ENCODE peak calls at places on chromosomes 7 and 10, in five cellular contexts. E, F, Q, A and N are unnamed samples. For H3K27me3 and H3K36me3, the result is how much of the 10 kb centered on the place peaks cover.

GRCh38 chr7:84675633-84676034 is 481.0 kb upstream of the SEMA3A start:
- DNase-seq in E (no peak), F (no peak), Q (no peak), A (peak), N (no peak)

GRCh38 chr7:65251851-65252620 is 121.6 kb upstream of the ZNF92 start:
- DNase-seq in E (peak), F (peak), Q (peak), A (peak), N (no peak)

GRCh38 chr7:121558288-121558687 is 162.2 kb upstream of the FAM3C start:
- DNase-seq in E (no peak), F (peak), Q (no peak), A (no peak), N (no peak)

GRCh38 chr10:8006274-8006999 is 48.1 kb upstream of the GATA3 start:
- DNase-seq in E (no peak), F (no peak), Q (no peak), A (no peak), N (no peak)

GRCh38 chr10:19730071-19730470 is 86.2 kb upstream of the PLXDC2 start:
- DNase-seq in E (no peak), F (no peak), Q (no peak), A (peak), N (no peak)

GRCh38 chr7:113113912-113114311 is 4.4 kb downstream of the SMIM30 start:
- DNase-seq in E (no peak), F (peak), Q (no peak), A (no peak), N (no peak)

GRCh38 chr10:11178606-11179221 is 161.0 kb downstream of the CELF2 start:
- DNase-seq in E (no peak), F (no peak), Q (no peak), A (no peak), N (peak)

GRCh38 chr7:22939842-22940241 is 74.1 kb downstream of the HYCC1 start:
- DNase-seq in E (no peak), F (no peak), Q (no peak), A (no peak), N (no peak)

GRCh38 chr10:70354566-70355233 is 27.7 kb downstream of the LRRC20 start:
- DNase-seq in E (no peak), F (no peak), Q (no peak), A (no peak), N (no peak)

GRCh38 chr10:97411411-97411810 is 10.3 kb upstream of the RRP12 start:
- DNase-seq in E (no peak), F (no peak), Q (no peak), A (no peak), N (no peak)

GRCh38 chr10:30472414-30473155 is 38.6 kb downstream of the MAP3K8 start:
- DNase-seq in E (no peak), F (no peak), Q (no peak), A (no peak), N (no peak)

GRCh38 chr7:83032195-83032594 is 130.5 kb downstream of the PCLO start:
- DNase-seq in E (no peak), F (no peak), Q (no peak), A (no peak), N (no peak)

GRCh38 chr7:134040988-134041387 is 86.2 kb upstream of the LRGUK start:
- DNase-seq in E (no peak), F (no peak), Q (no peak), A (no peak), N (no peak)

GRCh38 chr10:123743441-123744225 is 77.5 kb downstream of the GPR26 start:
- DNase-seq in E (peak), F (no peak), Q (no peak), A (no peak), N (peak)

GRCh38 chr7:100674441-100675407 is 1.2 kb downstream of the GNB2 start:
- DNase-seq in E (no peak), F (peak), Q (peak), A (peak), N (no peak)

GRCh38 chr10:17115683-17116082 is 13.9 kb downstream of the CUBN start:
- DNase-seq in E (no peak), F (peak), Q (no peak), A (no peak), N (no peak)

GRCh38 chr7:11427686-11428273 is 404.2 kb downstream of the THSD7A start:
- DNase-seq in E (no peak), F (peak), Q (no peak), A (peak), N (peak)

GRCh38 chr10:49287689-49288340 is 11.2 kb upstream of the C10orf71 start:
- DNase-seq in E (no peak), F (no peak), Q (no peak), A (no peak), N (no peak)

GRCh38 chr7:24963218-24963617 is 16.8 kb downstream of the OSBPL3 start:
- DNase-seq in E (no peak), F (no peak), Q (peak), A (no peak), N (no peak)

GRCh38 chr10:119006451-119007210 is 22.9 kb upstream of the NANOS1 start:
- DNase-seq in E (peak), F (no peak), Q (peak), A (peak), N (peak)

GRCh38 chr7:108529341-108529740 is 3.4 kb upstream of the PNPLA8 start:
- DNase-seq in E (no peak), F (peak), Q (no peak), A (no peak), N (no peak)

GRCh38 chr10:28250358-28250757 is 52.5 kb downstream of the MPP7 start:
- DNase-seq in E (no peak), F (no peak), Q (no peak), A (no peak), N (no peak)

GRCh38 chr10:128087146-128087883 is 38.9 kb downstream of the MKI67 start:
- DNase-seq in E (no peak), F (no peak), Q (no peak), A (no peak), N (no peak)

GRCh38 chr10:30639946-30640786 is 10.6 kb upstream of the LYZL2 start:
- DNase-seq in E (no peak), F (peak), Q (no peak), A (peak), N (peak)

GRCh38 chr7:50653116-50653854 is 88.1 kb upstream of the DDC start:
- DNase-seq in E (no peak), F (no peak), Q (no peak), A (no peak), N (no peak)

GRCh38 chr10:63976538-63976937 is 455.3 kb downstream of the REEP3 start:
- DNase-seq in E (no peak), F (peak), Q (peak), A (peak), N (no peak)

GRCh38 chr10:72251635-72252034 is 22.1 kb upstream of the DDIT4 start:
- DNase-seq in E (no peak), F (no peak), Q (no peak), A (no peak), N (no peak)

GRCh38 chr7:6709808-6710207 is 3.1 kb upstream of the ZNF12 start:
- DNase-seq in E (no peak), F (peak), Q (no peak), A (no peak), N (no peak)

GRCh38 chr10:49362596-49363260 is 33.2 kb downstream of the DRGX start:
- DNase-seq in E (no peak), F (no peak), Q (no peak), A (no peak), N (no peak)

GRCh38 chr7:69932034-69932628 is 333.9 kb downstream of the AUTS2 start:
- DNase-seq in E (no peak), F (peak), Q (no peak), A (no peak), N (no peak)

GRCh38 chr7:71752171-71752935 is 620.4 kb downstream of the GALNT17 start:
- DNase-seq in E (no peak), F (peak), Q (peak), A (peak), N (no peak)

GRCh38 chr10:12780634-12781601 is 220.6 kb downstream of the CCDC3 start:
- DNase-seq in E (no peak), F (no peak), Q (no peak), A (no peak), N (no peak)

GRCh38 chr7:129376076-129376777 is 58.0 kb upstream of the STRIP2 start:
- DNase-seq in E (no peak), F (peak), Q (no peak), A (peak), N (no peak)

GRCh38 chr7:146096994-146097393 is 19.6 kb upstream of the CNTNAP2 start:
- DNase-seq in E (no peak), F (peak), Q (no peak), A (no peak), N (no peak)

GRCh38 chr10:76881477-76882220 is 756.0 kb downstream of the KCNMA1 start:
- DNase-seq in E (no peak), F (no peak), Q (no peak), A (peak), N (no peak)

GRCh38 chr10:123550680-123551096 is 115.5 kb upstream of the GPR26 start:
- DNase-seq in E (no peak), F (peak), Q (no peak), A (no peak), N (no peak)

GRCh38 chr7:108468246-108468645 is 12.0 kb upstream of the NRCAM start:
- DNase-seq in E (no peak), F (peak), Q (no peak), A (no peak), N (no peak)

GRCh38 chr10:117260094-117260493 is 19.2 kb downstream of the SLC18A2 start:
- DNase-seq in E (no peak), F (peak), Q (no peak), A (no peak), N (no peak)

GRCh38 chr7:28406192-28406591 is 6.1 kb upstream of the CREB5 start:
- DNase-seq in E (no peak), F (peak), Q (no peak), A (no peak), N (no peak)

GRCh38 chr7:28408105-28408973 is 4.0 kb upstream of the CREB5 start:
- DNase-seq in E (no peak), F (peak), Q (peak), A (no peak), N (no peak)

GRCh38 chr7:28408974-28409715 is 3.2 kb upstream of the CREB5 start:
- DNase-seq in E (peak), F (peak), Q (peak), A (peak), N (peak)

GRCh38 chr7:28405662-28406061 is 6.7 kb upstream of the CREB5 start:
- DNase-seq in E (no peak), F (no peak), Q (no peak), A (peak), N (no peak)

DNA sequence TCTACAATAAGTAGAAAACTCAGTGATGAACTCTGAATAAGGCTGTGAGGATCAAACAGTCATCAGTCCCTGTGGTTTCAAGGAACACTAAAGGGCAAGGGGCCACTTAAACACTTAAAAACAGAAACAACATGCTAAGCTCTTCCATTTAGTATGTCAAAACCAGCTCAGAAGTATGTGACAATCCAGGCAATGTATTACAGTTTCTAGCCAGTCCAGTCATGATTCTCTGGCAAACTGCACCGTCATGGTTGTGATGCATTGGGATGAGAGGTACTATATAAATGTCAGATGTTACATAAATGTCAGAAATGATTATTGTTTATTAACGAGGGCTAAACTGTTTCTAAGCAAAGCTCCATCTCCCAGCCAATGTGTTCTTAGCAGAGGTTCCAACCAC is 4.7 kb upstream of the CREB5 start:
- DNase-seq in E (no peak), F (no peak), Q (no peak), A (peak), N (no peak)
- H3K27me3 ChIP-seq in E (under half), F (half or more), Q (under half), A (under half), N (under half)

GRCh38 chr7:77416621-77417371 is 647 bp upstream of the GSAP start:
- DNase-seq in E (no peak), F (no peak), Q (no peak), A (no peak), N (no peak)

GRCh38 chr7:77417801-77418200 is 1.7 kb upstream of the GSAP start:
- DNase-seq in E (no peak), F (no peak), Q (no peak), A (no peak), N (no peak)

GRCh38 chr7:77420438-77420837 is 4.3 kb upstream of the GSAP start:
- DNase-seq in E (no peak), F (no peak), Q (no peak), A (no peak), N (no peak)

GRCh38 chr7:77421273-77421672 is 5.1 kb upstream of the GSAP start:
- DNase-seq in E (no peak), F (no peak), Q (no peak), A (no peak), N (no peak)

DNA sequence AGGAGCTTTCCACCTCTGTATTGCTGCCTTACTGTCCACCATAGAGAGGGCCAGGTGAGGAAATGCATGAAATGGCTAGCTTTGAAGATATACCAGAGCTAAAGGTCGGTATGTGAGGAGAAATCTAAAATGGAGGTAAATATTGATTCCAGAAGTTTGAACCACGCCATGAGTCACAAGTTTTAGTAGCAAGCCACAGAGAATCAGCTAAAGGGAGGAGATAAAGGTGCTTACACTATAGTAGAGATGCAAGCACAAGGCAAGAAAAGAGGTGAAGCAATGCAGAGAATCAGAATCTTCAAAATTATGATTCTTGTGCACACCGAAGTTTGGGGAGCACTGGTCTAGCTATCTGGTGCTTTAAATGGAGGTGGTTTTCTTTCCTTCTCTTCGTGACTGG is 3.0 kb upstream of the GSAP start:
- DNase-seq in E (no peak), F (no peak), Q (no peak), A (no peak), N (no peak)
- H3K36me3 ChIP-seq in E (under half), F (under half), Q (under half), A (under half), N (under half)

DNA sequence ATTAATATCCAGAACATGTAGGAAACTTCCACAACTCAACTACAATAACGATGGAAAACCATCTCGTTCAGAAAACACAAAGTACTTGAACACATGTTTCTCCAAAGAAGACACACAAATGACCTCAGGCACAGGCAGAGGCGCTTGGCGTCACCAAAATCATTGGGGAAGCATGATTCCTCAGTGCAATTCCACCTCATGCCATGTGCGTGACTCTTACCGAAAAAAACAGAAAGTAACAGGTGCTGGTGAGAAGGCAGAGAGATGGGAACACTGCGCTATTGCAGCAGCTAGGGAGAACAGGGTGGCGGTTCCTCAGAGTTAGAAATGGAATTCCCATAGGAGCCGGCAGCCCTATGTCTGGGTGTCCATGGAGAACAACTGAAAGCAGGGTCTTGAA is 390.0 kb downstream of the DNAJB6 start:
- DNase-seq in E (no peak), F (no peak), Q (no peak), A (no peak), N (no peak)
- TF ChIP-seq CTCF in E (no peak), F (no peak), Q (no peak), A (no peak), N (no peak)

GRCh38 chr7:44275829-44276570 is 49.4 kb downstream of the CAMK2B start:
- DNase-seq in E (no peak), F (peak), Q (peak), A (no peak), N (no peak)

GRCh38 chr7:44273681-44274622 is 51.4 kb downstream of the CAMK2B start:
- DNase-seq in E (no peak), F (no peak), Q (no peak), A (no peak), N (no peak)

GRCh38 chr7:44274623-44274975 is 50.8 kb downstream of the CAMK2B start:
- DNase-seq in E (no peak), F (no peak), Q (peak), A (no peak), N (no peak)

GRCh38 chr7:44276571-44277101 is 48.8 kb downstream of the CAMK2B start:
- DNase-seq in E (no peak), F (no peak), Q (peak), A (no peak), N (no peak)

GRCh38 chr7:44275146-44275545 is 50.2 kb downstream of the CAMK2B start:
- DNase-seq in E (no peak), F (no peak), Q (peak), A (no peak), N (no peak)
- H3K27me3 ChIP-seq in E (under half), F (under half), Q (under half), A (under half), N (under half)

DNA sequence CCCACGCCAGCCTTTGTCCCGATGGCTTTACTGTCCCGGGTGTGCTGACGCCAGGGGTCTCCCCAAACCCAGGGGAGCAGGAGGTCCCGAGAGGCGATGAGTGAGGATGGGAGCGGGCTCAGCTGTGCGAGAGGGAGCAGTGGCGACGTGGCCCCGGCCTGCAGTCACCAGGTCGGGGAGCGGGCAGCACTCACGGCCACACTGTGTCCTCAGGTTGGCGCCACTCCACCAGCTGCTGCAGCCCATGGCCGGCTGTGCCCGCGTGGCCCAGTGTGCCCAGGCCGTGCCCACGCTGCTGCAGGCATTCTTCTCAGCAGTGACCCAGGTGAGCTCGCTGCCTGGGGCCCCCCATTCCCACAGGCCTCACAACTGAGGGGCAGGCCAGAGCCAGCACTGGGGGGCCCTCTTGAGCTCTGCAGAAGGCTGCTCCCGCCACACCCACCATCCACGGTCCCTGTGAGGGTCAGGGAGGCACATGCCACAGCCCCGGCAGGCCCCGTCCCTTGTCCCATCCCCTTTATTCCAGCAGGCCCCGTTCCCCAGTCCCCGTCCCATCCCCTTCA is 13.3 kb downstream of the AP5Z1 start:
- DNase-seq in E (no peak), F (no peak), Q (no peak), A (no peak), N (no peak)
- H3K36me3 ChIP-seq in E (under half), F (under half), Q (half or more), A (under half), N (under half)

DNA sequence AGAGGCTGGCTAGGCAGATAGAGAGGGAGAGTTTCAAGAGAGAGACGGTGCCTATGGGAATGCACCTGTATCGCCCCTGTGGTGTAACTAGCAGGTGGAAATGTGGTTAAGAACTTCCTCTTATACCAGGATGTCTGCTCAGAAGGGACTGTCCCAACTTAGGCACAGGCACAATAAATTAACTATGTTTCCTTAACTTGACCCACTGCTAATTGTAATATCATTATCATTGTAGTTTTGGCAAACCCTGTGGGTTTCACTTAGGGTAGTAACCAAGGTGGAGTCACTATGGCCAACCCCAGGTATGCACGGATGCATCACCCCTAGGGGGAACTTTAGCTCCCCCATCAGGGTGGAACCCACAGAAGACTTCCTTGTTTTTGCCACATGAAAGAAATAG is 455.7 kb downstream of the DGKB start:
- DNase-seq in E (no peak), F (no peak), Q (no peak), A (no peak), N (no peak)
- TF ChIP-seq CTCF in E (no peak), F (no peak), Q (no peak), A (no peak), N (no peak)

DNA sequence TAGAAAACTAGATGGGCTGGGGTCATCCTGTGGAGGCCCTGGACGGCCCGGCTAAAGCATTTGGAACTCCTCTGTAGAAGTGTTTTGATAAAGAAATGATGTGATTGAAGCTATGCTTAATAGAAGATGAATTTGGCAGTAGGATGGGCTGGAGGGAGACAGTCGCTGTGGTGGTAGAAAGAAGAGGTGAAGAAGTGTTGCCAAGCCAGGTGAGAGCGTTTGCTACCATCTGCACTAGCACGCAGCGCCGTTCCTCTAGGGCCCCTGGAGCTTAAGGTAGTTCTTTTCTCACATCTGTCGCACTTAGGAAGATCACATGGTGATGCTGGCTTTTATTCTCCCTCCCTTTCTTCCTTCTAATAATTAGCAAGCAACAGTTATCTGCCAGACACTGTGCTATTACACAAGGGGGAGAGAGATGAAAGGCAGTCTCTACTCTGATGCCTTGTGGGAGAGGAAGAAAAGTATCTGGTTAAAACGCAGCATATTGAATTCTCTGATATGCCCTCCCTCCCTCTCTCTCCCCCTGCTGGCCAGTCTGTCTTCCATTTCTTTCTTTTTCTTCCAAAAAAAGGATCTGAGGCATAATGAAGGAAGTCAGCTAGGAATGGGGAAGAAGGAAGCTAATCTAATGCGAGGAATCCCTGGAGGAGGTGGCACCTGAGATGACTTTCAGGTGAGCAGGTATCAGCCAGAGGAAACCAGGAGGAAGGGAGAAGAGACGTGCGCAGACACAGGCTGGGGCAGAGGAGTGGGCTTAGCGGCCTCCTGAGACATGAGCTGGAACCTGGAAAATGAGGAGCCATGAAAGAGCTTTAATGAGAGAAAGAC is 162.3 kb upstream of the KLF14 start:
- DNase-seq in E (no peak), F (peak), Q (no peak), A (no peak), N (no peak)
- H3K27me3 ChIP-seq in E (under half), F (under half), Q (under half), A (under half), N (under half)